ENCODE peak calls at places on chromosomes 4 and X, in eight cellular contexts. K, A, F, O, D, E, V and G are unnamed samples.

GRCh38 chrX:19705196-19705769 is 182.1 kb downstream of the SH3KBP1 start:
- DNase-seq in V (no peak), F (no peak), D (no peak), E (no peak), A (no peak), O (no peak), K (no peak), G (no peak)

GRCh38 chrX:16466640-16467432 is 183.1 kb upstream of the S100G start:
- DNase-seq in F (no peak), K (no peak), D (no peak), O (no peak), E (no peak), A (no peak), V (no peak), G (peak)

GRCh38 chr4:1463927-1464540 is 57.8 kb upstream of the NKX1-1 start:
- DNase-seq in K (no peak), V (no peak), D (no peak), A (peak), F (no peak), O (no peak), E (no peak), G (no peak)

GRCh38 chr4:137905930-137906329 is 336.2 kb downstream of the SLC7A11 start:
- DNase-seq in A (no peak), E (no peak), D (no peak), K (no peak), O (no peak), V (no peak), F (no peak), G (no peak)

GRCh38 chr4:120049732-120050494 is 16.7 kb downstream of the MAD2L1 start:
- DNase-seq in O (peak), K (peak), E (peak), F (peak), V (peak), D (peak), A (peak), G (peak)

GRCh38 chr4:38109896-38110295 is 149.7 kb downstream of the PTTG2 start:
- DNase-seq in D (no peak), A (no peak), V (no peak), E (no peak), K (no peak), O (no peak), F (peak), G (no peak)

GRCh38 chr4:105414316-105414715 is 59.5 kb downstream of the PPA2 start:
- DNase-seq in O (no peak), D (no peak), A (no peak), K (no peak), V (no peak), E (no peak), F (no peak), G (no peak)

GRCh38 chrX:3143043-3143799 is 102.0 kb downstream of the ARSF start:
- DNase-seq in K (no peak), A (no peak), D (no peak), E (no peak), V (peak), O (no peak), F (no peak), G (no peak)

GRCh38 chrX:75151828-75152592 is 4.1 kb downstream of the ABCB7 start:
- DNase-seq in E (no peak), O (no peak), V (no peak), K (no peak), A (no peak), D (no peak), F (no peak), G (peak)

GRCh38 chr4:17619416-17620105 is 5.1 kb downstream of the MED28 start:
- DNase-seq in V (no peak), K (no peak), F (no peak), A (no peak), D (no peak), O (no peak), E (no peak), G (no peak)